ENCODE peak calls at places on chromosome 3, in five cellular contexts. W is activated CD4-positive, alpha-beta T cell treated with anti-CD3 and anti-CD28 coated beads, Interleukin-2, amount 50 U/mL, for 48 hours; R is astrocyte; O is stomach; F is glutamatergic neuron. T is an unnamed sample.

GRCh38 chr3:121545049-121545563 is 682 bp downstream of the POLQ start:
- DNase-seq in W (no peak), R (no peak), O (no peak), F (no peak), T (no peak)

GRCh38 chr3:17640466-17640865 is 102.0 kb downstream of the TBC1D5 start:
- DNase-seq in W (no peak), R (peak; percentile 47), O (no peak), F (no peak), T (no peak)

GRCh38 chr3:46932455-46933225 is 43.9 kb downstream of the CCDC12 start:
- DNase-seq in W (no peak), R (no peak), O (peak; percentile 24), F (no peak), T (peak; percentile 23)

GRCh38 chr3:112640333-112640863 is 545 bp downstream of the CCDC80 start:
- DNase-seq in W (no peak), R (peak; percentile 85), O (no peak), F (no peak), T (no peak)

GRCh38 chr3:180617049-180617448 is 15.1 kb downstream of the TTC14 start:
- DNase-seq in W (no peak), R (no peak), O (no peak), F (no peak), T (no peak)

GRCh38 chr3:105827959-105828358 is 40.9 kb downstream of the CBLB start:
- DNase-seq in W (peak; percentile 39), R (peak; percentile 89), O (no peak), F (peak; percentile 16), T (peak; percentile 45)

GRCh38 chr3:67648229-67648628 is 6.2 kb downstream of the SUCLG2 start:
- DNase-seq in W (no peak), R (no peak), O (no peak), F (no peak), T (no peak)

GRCh38 chr3:44337253-44337652 is 1.3 kb upstream of the TCAIM start:
- DNase-seq in W (no peak), R (no peak), O (no peak), F (no peak), T (no peak)

GRCh38 chr3:129259612-129260477 is 10.4 kb downstream of the COPG1 start:
- DNase-seq in W (no peak), R (no peak), O (peak; percentile 45), F (no peak), T (no peak)

GRCh38 chr3:104547040-104547439 is 819.7 kb upstream of the ALCAM start:
- DNase-seq in W (no peak), R (no peak), O (no peak), F (no peak), T (no peak)

GRCh38 chr3:61667417-61668213 is 106.2 kb downstream of the PTPRG start:
- DNase-seq in W (no peak), R (no peak), O (no peak), F (no peak), T (no peak)

T was measured in gastrocnemius medialis.